ENCODE peak calls at places on chromosomes 3 and 15, in six cellular contexts. One of them, this sample, is unnamed.
A peak's percentile ranks its signal among the peaks of the same experiment; 100 is the strongest.

GRCh38 chr3:149384167-149384566 is 6.7 kb upstream of the TM4SF1 start:
- DNase-seq in heart right ventricle: no peak
- DNase-seq in CD8-positive, alpha-beta memory T cell: no peak
- DNase-seq in body of pancreas: no peak
- DNase-seq in kidney: no peak
- DNase-seq in heart left ventricle: no peak
- DNase-seq in this sample: no peak

GRCh38 chr3:137324114-137324513 is 366.3 kb downstream of the IL20RB start:
- DNase-seq in heart right ventricle: no peak
- DNase-seq in kidney: no peak
- DNase-seq in body of pancreas: no peak
- DNase-seq in heart left ventricle: no peak
- DNase-seq in CD8-positive, alpha-beta memory T cell: no peak
- DNase-seq in this sample: no peak

GRCh38 chr3:16877527-16877926 is 7.2 kb upstream of the PLCL2 start:
- DNase-seq in heart left ventricle: no peak
- DNase-seq in body of pancreas: no peak
- DNase-seq in heart right ventricle: no peak
- DNase-seq in CD8-positive, alpha-beta memory T cell: no peak
- DNase-seq in kidney: no peak
- DNase-seq in this sample: no peak

GRCh38 chr3:16311960-16312451 is 47.0 kb downstream of the OXNAD1 start:
- DNase-seq in heart left ventricle: peak; percentile 34
- DNase-seq in CD8-positive, alpha-beta memory T cell: peak; percentile 75
- DNase-seq in heart right ventricle: no peak
- DNase-seq in body of pancreas: no peak
- DNase-seq in kidney: peak; percentile 52
- DNase-seq in this sample: no peak

GRCh38 chr3:129356756-129357425 is 71.5 kb downstream of the EFCAB12 start:
- DNase-seq in kidney: no peak
- DNase-seq in heart right ventricle: no peak
- DNase-seq in body of pancreas: no peak
- DNase-seq in heart left ventricle: no peak
- DNase-seq in CD8-positive, alpha-beta memory T cell: no peak
- DNase-seq in this sample: no peak

GRCh38 chr3:174317005-174317404 is 542.1 kb upstream of the NAALADL2 start:
- DNase-seq in body of pancreas: no peak
- DNase-seq in CD8-positive, alpha-beta memory T cell: no peak
- DNase-seq in heart right ventricle: no peak
- DNase-seq in heart left ventricle: no peak
- DNase-seq in kidney: no peak
- DNase-seq in this sample: no peak

GRCh38 chr3:188978772-188979171 is 193.0 kb upstream of the TPRG1 start:
- DNase-seq in body of pancreas: no peak
- DNase-seq in CD8-positive, alpha-beta memory T cell: no peak
- DNase-seq in heart left ventricle: peak; percentile 36
- DNase-seq in heart right ventricle: no peak
- DNase-seq in kidney: no peak
- DNase-seq in this sample: no peak

GRCh38 chr3:52502808-52503350 is 7.7 kb downstream of the STAB1 start:
- DNase-seq in CD8-positive, alpha-beta memory T cell: no peak
- DNase-seq in heart left ventricle: no peak
- DNase-seq in heart right ventricle: no peak
- DNase-seq in kidney: no peak
- DNase-seq in body of pancreas: no peak
- DNase-seq in this sample: no peak

GRCh38 chr15:31459011-31459748 is 132.5 kb downstream of the KLF13 start:
- DNase-seq in CD8-positive, alpha-beta memory T cell: no peak
- DNase-seq in heart left ventricle: no peak
- DNase-seq in body of pancreas: no peak
- DNase-seq in heart right ventricle: no peak
- DNase-seq in kidney: no peak
- DNase-seq in this sample: no peak

GRCh38 chr3:27910456-27910855 is 188.3 kb upstream of the EOMES start:
- DNase-seq in heart right ventricle: no peak
- DNase-seq in body of pancreas: no peak
- DNase-seq in kidney: no peak
- DNase-seq in heart left ventricle: peak; percentile 15
- DNase-seq in CD8-positive, alpha-beta memory T cell: no peak
- DNase-seq in this sample: peak; percentile 52

GRCh38 chr3:197801801-197802504 is 10.9 kb downstream of the LRCH3 start:
- DNase-seq in heart right ventricle: no peak
- DNase-seq in kidney: no peak
- DNase-seq in heart left ventricle: no peak
- DNase-seq in CD8-positive, alpha-beta memory T cell: no peak
- DNase-seq in body of pancreas: no peak
- DNase-seq in this sample: no peak

GRCh38 chr3:27458929-27459328 is 25.3 kb downstream of the SLC4A7 start:
- DNase-seq in body of pancreas: no peak
- DNase-seq in kidney: no peak
- DNase-seq in CD8-positive, alpha-beta memory T cell: no peak
- DNase-seq in heart left ventricle: no peak
- DNase-seq in heart right ventricle: no peak
- DNase-seq in this sample: no peak

GRCh38 chr3:23055733-23056376 is 147.3 kb upstream of the UBE2E2 start:
- DNase-seq in CD8-positive, alpha-beta memory T cell: no peak
- DNase-seq in body of pancreas: no peak
- DNase-seq in kidney: no peak
- DNase-seq in heart right ventricle: no peak
- DNase-seq in heart left ventricle: no peak
- DNase-seq in this sample: no peak

GRCh38 chr3:48919215-48920138 is 835 bp downstream of the ARIH2 start:
- DNase-seq in CD8-positive, alpha-beta memory T cell: peak; percentile 74
- DNase-seq in kidney: no peak
- DNase-seq in heart left ventricle: peak; percentile 23
- DNase-seq in heart right ventricle: no peak
- DNase-seq in body of pancreas: peak; percentile 24
- DNase-seq in this sample: peak; percentile 86

GRCh38 chr3:104396974-104397669 is 969.6 kb upstream of the ALCAM start:
- DNase-seq in heart left ventricle: no peak
- DNase-seq in heart right ventricle: no peak
- DNase-seq in kidney: no peak
- DNase-seq in body of pancreas: no peak
- DNase-seq in CD8-positive, alpha-beta memory T cell: no peak
- DNase-seq in this sample: no peak

GRCh38 chr15:23647421-23648375 is at the start of gene MAGEL2:
- DNase-seq in CD8-positive, alpha-beta memory T cell: no peak
- DNase-seq in heart left ventricle: no peak
- DNase-seq in kidney: no peak
- DNase-seq in body of pancreas: no peak
- DNase-seq in heart right ventricle: no peak
- DNase-seq in this sample: no peak

GRCh38 chr3:23079976-23080375 is 123.2 kb upstream of the UBE2E2 start:
- DNase-seq in heart left ventricle: no peak
- DNase-seq in kidney: no peak
- DNase-seq in CD8-positive, alpha-beta memory T cell: no peak
- DNase-seq in heart right ventricle: no peak
- DNase-seq in body of pancreas: no peak
- DNase-seq in this sample: no peak

GRCh38 chr3:142180761-142181362 is 31.5 kb upstream of the TFDP2 start:
- DNase-seq in kidney: no peak
- DNase-seq in heart right ventricle: peak; percentile 15
- DNase-seq in body of pancreas: peak; percentile 22
- DNase-seq in CD8-positive, alpha-beta memory T cell: no peak
- DNase-seq in heart left ventricle: no peak
- DNase-seq in this sample: no peak

GRCh38 chr15:89837134-89837829 is 22.6 kb upstream of the ANPEP start:
- DNase-seq in heart right ventricle: no peak
- DNase-seq in CD8-positive, alpha-beta memory T cell: no peak
- DNase-seq in body of pancreas: peak; percentile 36
- DNase-seq in kidney: no peak
- DNase-seq in heart left ventricle: no peak
- DNase-seq in this sample: no peak

GRCh38 chr15:79812536-79812935 is 84.3 kb downstream of the MTHFS start:
- DNase-seq in heart left ventricle: no peak
- DNase-seq in heart right ventricle: no peak
- DNase-seq in body of pancreas: no peak
- DNase-seq in CD8-positive, alpha-beta memory T cell: no peak
- DNase-seq in kidney: no peak
- DNase-seq in this sample: no peak

GRCh38 chr3:52846427-52846983 is 11.7 kb upstream of the MUSTN1 start:
- DNase-seq in heart left ventricle: no peak
- DNase-seq in heart right ventricle: no peak
- DNase-seq in kidney: peak; percentile 25
- DNase-seq in body of pancreas: no peak
- DNase-seq in CD8-positive, alpha-beta memory T cell: no peak
- DNase-seq in this sample: no peak

GRCh38 chr15:69321041-69321554 is 22.4 kb downstream of the PAQR5 start:
- DNase-seq in CD8-positive, alpha-beta memory T cell: no peak
- DNase-seq in kidney: no peak
- DNase-seq in heart left ventricle: no peak
- DNase-seq in heart right ventricle: no peak
- DNase-seq in body of pancreas: no peak
- DNase-seq in this sample: no peak

GRCh38 chr3:41363830-41364523 is 164.7 kb downstream of the CTNNB1 start:
- DNase-seq in body of pancreas: no peak
- DNase-seq in kidney: no peak
- DNase-seq in heart left ventricle: no peak
- DNase-seq in CD8-positive, alpha-beta memory T cell: no peak
- DNase-seq in heart right ventricle: no peak
- DNase-seq in this sample: no peak

GRCh38 chr3:41365973-41366372 is 166.7 kb downstream of the CTNNB1 start:
- DNase-seq in body of pancreas: no peak
- DNase-seq in CD8-positive, alpha-beta memory T cell: no peak
- DNase-seq in heart left ventricle: no peak
- DNase-seq in kidney: no peak
- DNase-seq in heart right ventricle: no peak
- DNase-seq in this sample: no peak

GRCh38 chr3:41364736-41365135 is 165.4 kb downstream of the CTNNB1 start:
- DNase-seq in heart left ventricle: no peak
- DNase-seq in heart right ventricle: no peak
- DNase-seq in kidney: no peak
- DNase-seq in body of pancreas: no peak
- DNase-seq in CD8-positive, alpha-beta memory T cell: no peak
- DNase-seq in this sample: no peak

GRCh38 chr3:41370307-41370706 is 171.0 kb downstream of the CTNNB1 start:
- DNase-seq in heart left ventricle: no peak
- DNase-seq in kidney: no peak
- DNase-seq in heart right ventricle: no peak
- DNase-seq in CD8-positive, alpha-beta memory T cell: no peak
- DNase-seq in body of pancreas: no peak
- DNase-seq in this sample: no peak

GRCh38 chr3:41369838-41370237 is 170.5 kb downstream of the CTNNB1 start:
- DNase-seq in kidney: no peak
- DNase-seq in CD8-positive, alpha-beta memory T cell: no peak
- DNase-seq in body of pancreas: no peak
- DNase-seq in heart left ventricle: no peak
- DNase-seq in heart right ventricle: no peak
- DNase-seq in this sample: no peak
- H3K27ac ChIP-seq in kidney: no peak overlapping the region
- H3K27ac ChIP-seq in CD8-positive, alpha-beta memory T cell: no peak overlapping the region
- H3K27ac ChIP-seq in body of pancreas: no peak overlapping the region
- H3K27ac ChIP-seq in heart left ventricle: no peak overlapping the region
- H3K27ac ChIP-seq in heart right ventricle: no peak overlapping the region
- H3K27ac ChIP-seq in this sample: no peak overlapping the region

GRCh38 chr3:181716916-181717315 is 5.2 kb downstream of the SOX2 start:
- DNase-seq in heart right ventricle: no peak
- DNase-seq in body of pancreas: no peak
- DNase-seq in CD8-positive, alpha-beta memory T cell: no peak
- DNase-seq in heart left ventricle: no peak
- DNase-seq in kidney: no peak
- DNase-seq in this sample: no peak
- H3K4me3 ChIP-seq in heart right ventricle: no peak overlapping the region
- H3K4me3 ChIP-seq in body of pancreas: no peak overlapping the region
- H3K4me3 ChIP-seq in CD8-positive, alpha-beta memory T cell: no peak overlapping the region
- H3K4me3 ChIP-seq in heart left ventricle: no peak overlapping the region
- H3K4me3 ChIP-seq in kidney: no peak overlapping the region
- H3K4me3 ChIP-seq in this sample: no peak overlapping the region

GRCh38 chr3:122661633-122662032 is 19.0 kb upstream of the PARP14 start:
- DNase-seq in heart right ventricle: no peak
- DNase-seq in body of pancreas: no peak
- DNase-seq in CD8-positive, alpha-beta memory T cell: no peak
- DNase-seq in kidney: no peak
- DNase-seq in heart left ventricle: no peak
- DNase-seq in this sample: no peak
- H3K27ac ChIP-seq in heart right ventricle: no peak overlapping the region
- H3K27ac ChIP-seq in body of pancreas: no peak overlapping the region
- H3K27ac ChIP-seq in CD8-positive, alpha-beta memory T cell: no peak overlapping the region
- H3K27ac ChIP-seq in kidney: no peak overlapping the region
- H3K27ac ChIP-seq in heart left ventricle: no peak overlapping the region
- H3K27ac ChIP-seq in this sample: no peak overlapping the region

GRCh38 chr3:3800685-3801509 is 1.7 kb downstream of the LRRN1 start:
- DNase-seq in kidney: peak; percentile 74
- DNase-seq in body of pancreas: peak; percentile 54
- DNase-seq in heart left ventricle: peak; percentile 14
- DNase-seq in heart right ventricle: peak; percentile 16
- DNase-seq in CD8-positive, alpha-beta memory T cell: no peak
- DNase-seq in this sample: peak; percentile 81

GRCh38 chr3:3800076-3800448 is 831 bp downstream of the LRRN1 start:
- DNase-seq in kidney: peak; percentile 69
- DNase-seq in heart left ventricle: peak; percentile 10
- DNase-seq in heart right ventricle: no peak
- DNase-seq in CD8-positive, alpha-beta memory T cell: no peak
- DNase-seq in body of pancreas: peak; percentile 18
- DNase-seq in this sample: peak; percentile 50

GRCh38 chr3:3801510-3801841 is 2.2 kb downstream of the LRRN1 start:
- DNase-seq in CD8-positive, alpha-beta memory T cell: no peak
- DNase-seq in heart right ventricle: no peak
- DNase-seq in body of pancreas: no peak
- DNase-seq in kidney: no peak
- DNase-seq in heart left ventricle: no peak
- DNase-seq in this sample: no peak

GRCh38 chr3:3799173-3800075 is at the start of gene LRRN1:
- DNase-seq in heart right ventricle: peak; percentile 34
- DNase-seq in CD8-positive, alpha-beta memory T cell: peak; percentile 62
- DNase-seq in body of pancreas: peak; percentile 65
- DNase-seq in kidney: peak; percentile 86
- DNase-seq in heart left ventricle: peak; percentile 23
- DNase-seq in this sample: peak; percentile 86

DNA sequence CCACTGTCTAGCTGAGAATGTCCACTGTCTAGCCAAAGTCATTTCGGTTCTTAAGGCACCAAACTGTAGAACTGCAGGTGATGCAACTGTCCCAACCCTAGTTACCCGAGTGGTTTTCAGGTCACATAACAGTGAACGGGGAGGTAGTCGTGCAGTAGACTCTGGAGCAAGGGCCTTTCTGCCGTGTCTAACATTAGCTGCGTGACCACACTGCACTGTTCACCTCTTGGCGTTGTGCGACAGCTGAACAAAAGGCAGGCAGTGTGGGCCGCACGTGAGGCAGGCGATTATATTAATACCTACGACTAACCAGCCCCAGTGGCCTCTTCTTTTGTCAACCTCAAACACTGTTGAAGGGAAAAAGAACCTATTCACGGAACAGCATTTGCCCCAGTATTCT is 2.8 kb downstream of the LRRN1 start:
- DNase-seq in body of pancreas: no peak
- DNase-seq in heart right ventricle: no peak
- DNase-seq in kidney: no peak
- DNase-seq in CD8-positive, alpha-beta memory T cell: no peak
- DNase-seq in heart left ventricle: no peak
- DNase-seq in this sample: no peak
- H3K4me3 ChIP-seq in body of pancreas: no peak overlapping the region
- H3K4me3 ChIP-seq in heart right ventricle: no peak overlapping the region
- H3K4me3 ChIP-seq in kidney: no peak overlapping the region
- H3K4me3 ChIP-seq in CD8-positive, alpha-beta memory T cell: no peak overlapping the region
- H3K4me3 ChIP-seq in heart left ventricle: no peak overlapping the region
- H3K4me3 ChIP-seq in this sample: no peak overlapping the region